ENCODE peak calls at places on chromosomes 12 and 14, in ten cellular contexts. One of them, this sample, is unnamed.

GRCh38 chr14:90642239-90642717 is 174.0 kb downstream of the TTC7B start:
- DNase-seq in IMR-90: peak; percentile 32
- DNase-seq in activated T-cell treated with anti-CD3 and anti-CD28 coated beads, Interleukin-2, amount 50 U/mL, for 72 hours: no peak
- DNase-seq in T-helper 2 cell: no peak
- DNase-seq in Ammon's horn: no peak
- DNase-seq in endothelial cell: no peak
- DNase-seq in AG04450: no peak
- DNase-seq in AG08396: peak; percentile 44
- DNase-seq in AG09319: no peak
- DNase-seq in epithelial cell of prostate: no peak
- DNase-seq in this sample: no peak

GRCh38 chr12:79895804-79896203 is 39.1 kb downstream of the PPP1R12A start:
- DNase-seq in AG04450: no peak
- DNase-seq in endothelial cell: no peak
- DNase-seq in IMR-90: no peak
- DNase-seq in activated T-cell treated with anti-CD3 and anti-CD28 coated beads, Interleukin-2, amount 50 U/mL, for 72 hours: no peak
- DNase-seq in AG08396: no peak
- DNase-seq in T-helper 2 cell: no peak
- DNase-seq in AG09319: no peak
- DNase-seq in Ammon's horn: no peak
- DNase-seq in epithelial cell of prostate: no peak
- DNase-seq in this sample: no peak

GRCh38 chr14:95774265-95775160 is 60.6 kb upstream of the TCL1A start:
- DNase-seq in AG09319: peak; percentile 16
- DNase-seq in AG08396: peak; percentile 52
- DNase-seq in T-helper 2 cell: peak; percentile 34
- DNase-seq in endothelial cell: peak; percentile 69
- DNase-seq in Ammon's horn: peak; percentile 32
- DNase-seq in epithelial cell of prostate: no peak
- DNase-seq in IMR-90: peak; percentile 44
- DNase-seq in activated T-cell treated with anti-CD3 and anti-CD28 coated beads, Interleukin-2, amount 50 U/mL, for 72 hours: peak; percentile 50
- DNase-seq in AG04450: no peak
- DNase-seq in this sample: peak; percentile 26

GRCh38 chr14:106083082-106083481 is 556.7 kb downstream of the TMEM121 start:
- DNase-seq in epithelial cell of prostate: no peak
- DNase-seq in AG04450: no peak
- DNase-seq in endothelial cell: no peak
- DNase-seq in activated T-cell treated with anti-CD3 and anti-CD28 coated beads, Interleukin-2, amount 50 U/mL, for 72 hours: no peak
- DNase-seq in IMR-90: no peak
- DNase-seq in Ammon's horn: no peak
- DNase-seq in AG09319: no peak
- DNase-seq in AG08396: no peak
- DNase-seq in T-helper 2 cell: no peak
- DNase-seq in this sample: no peak

GRCh38 chr12:14935031-14935430 is 3.3 kb downstream of the ERP27 start:
- DNase-seq in T-helper 2 cell: no peak
- DNase-seq in endothelial cell: no peak
- DNase-seq in activated T-cell treated with anti-CD3 and anti-CD28 coated beads, Interleukin-2, amount 50 U/mL, for 72 hours: no peak
- DNase-seq in Ammon's horn: no peak
- DNase-seq in epithelial cell of prostate: no peak
- DNase-seq in AG09319: no peak
- DNase-seq in AG04450: no peak
- DNase-seq in AG08396: no peak
- DNase-seq in IMR-90: no peak
- DNase-seq in this sample: no peak

GRCh38 chr14:99261916-99262787 is 9.8 kb downstream of the BCL11B start:
- DNase-seq in AG08396: no peak
- DNase-seq in epithelial cell of prostate: no peak
- DNase-seq in endothelial cell: no peak
- DNase-seq in activated T-cell treated with anti-CD3 and anti-CD28 coated beads, Interleukin-2, amount 50 U/mL, for 72 hours: peak; percentile 73
- DNase-seq in Ammon's horn: no peak
- DNase-seq in AG04450: no peak
- DNase-seq in IMR-90: no peak
- DNase-seq in AG09319: no peak
- DNase-seq in T-helper 2 cell: peak; percentile 99
- DNase-seq in this sample: no peak

GRCh38 chr14:68967459-68967940 is 11.6 kb downstream of the ACTN1 start:
- DNase-seq in AG09319: no peak
- DNase-seq in endothelial cell: no peak
- DNase-seq in activated T-cell treated with anti-CD3 and anti-CD28 coated beads, Interleukin-2, amount 50 U/mL, for 72 hours: no peak
- DNase-seq in AG04450: no peak
- DNase-seq in T-helper 2 cell: no peak
- DNase-seq in Ammon's horn: no peak
- DNase-seq in AG08396: no peak
- DNase-seq in IMR-90: no peak
- DNase-seq in epithelial cell of prostate: no peak
- DNase-seq in this sample: no peak

GRCh38 chr12:99916555-99916954 is 68.2 kb downstream of the ANKS1B start:
- DNase-seq in AG09319: no peak
- DNase-seq in endothelial cell: no peak
- DNase-seq in IMR-90: no peak
- DNase-seq in epithelial cell of prostate: no peak
- DNase-seq in activated T-cell treated with anti-CD3 and anti-CD28 coated beads, Interleukin-2, amount 50 U/mL, for 72 hours: no peak
- DNase-seq in T-helper 2 cell: no peak
- DNase-seq in AG04450: no peak
- DNase-seq in AG08396: no peak
- DNase-seq in Ammon's horn: no peak
- DNase-seq in this sample: no peak

GRCh38 chr12:65525501-65526141 is 247.1 kb downstream of the MSRB3 start:
- DNase-seq in Ammon's horn: no peak
- DNase-seq in IMR-90: peak; percentile 85
- DNase-seq in T-helper 2 cell: no peak
- DNase-seq in AG09319: peak; percentile 55
- DNase-seq in AG04450: no peak
- DNase-seq in epithelial cell of prostate: peak; percentile 50
- DNase-seq in endothelial cell: no peak
- DNase-seq in activated T-cell treated with anti-CD3 and anti-CD28 coated beads, Interleukin-2, amount 50 U/mL, for 72 hours: no peak
- DNase-seq in AG08396: peak; percentile 66
- DNase-seq in this sample: no peak

GRCh38 chr12:122840580-122841513 is 5.6 kb downstream of the HIP1R start:
- DNase-seq in AG09319: no peak
- DNase-seq in AG04450: no peak
- DNase-seq in AG08396: no peak
- DNase-seq in activated T-cell treated with anti-CD3 and anti-CD28 coated beads, Interleukin-2, amount 50 U/mL, for 72 hours: no peak
- DNase-seq in T-helper 2 cell: no peak
- DNase-seq in endothelial cell: no peak
- DNase-seq in IMR-90: no peak
- DNase-seq in epithelial cell of prostate: no peak
- DNase-seq in Ammon's horn: peak; percentile 45
- DNase-seq in this sample: peak; percentile 90

GRCh38 chr12:15721716-15722115 is 67.5 kb downstream of the EPS8 start:
- DNase-seq in endothelial cell: no peak
- DNase-seq in IMR-90: peak; percentile 46
- DNase-seq in epithelial cell of prostate: no peak
- DNase-seq in AG08396: no peak
- DNase-seq in activated T-cell treated with anti-CD3 and anti-CD28 coated beads, Interleukin-2, amount 50 U/mL, for 72 hours: no peak
- DNase-seq in Ammon's horn: no peak
- DNase-seq in AG09319: no peak
- DNase-seq in T-helper 2 cell: no peak
- DNase-seq in AG04450: no peak
- DNase-seq in this sample: no peak

GRCh38 chr14:97301931-97302559 is 504.9 kb downstream of the VRK1 start:
- DNase-seq in AG04450: no peak
- DNase-seq in epithelial cell of prostate: no peak
- DNase-seq in T-helper 2 cell: peak; percentile 51
- DNase-seq in activated T-cell treated with anti-CD3 and anti-CD28 coated beads, Interleukin-2, amount 50 U/mL, for 72 hours: no peak
- DNase-seq in IMR-90: no peak
- DNase-seq in AG08396: no peak
- DNase-seq in AG09319: no peak
- DNase-seq in endothelial cell: no peak
- DNase-seq in Ammon's horn: no peak
- DNase-seq in this sample: no peak

GRCh38 chr12:40117818-40118217 is 11.9 kb upstream of the SLC2A13 start:
- DNase-seq in epithelial cell of prostate: no peak
- DNase-seq in AG09319: no peak
- DNase-seq in Ammon's horn: no peak
- DNase-seq in T-helper 2 cell: peak; percentile 26
- DNase-seq in AG04450: no peak
- DNase-seq in endothelial cell: no peak
- DNase-seq in AG08396: no peak
- DNase-seq in activated T-cell treated with anti-CD3 and anti-CD28 coated beads, Interleukin-2, amount 50 U/mL, for 72 hours: no peak
- DNase-seq in IMR-90: no peak
- DNase-seq in this sample: no peak

GRCh38 chr14:23130875-23131274 is 11.8 kb upstream of the CEBPE start:
- DNase-seq in T-helper 2 cell: no peak
- DNase-seq in activated T-cell treated with anti-CD3 and anti-CD28 coated beads, Interleukin-2, amount 50 U/mL, for 72 hours: no peak
- DNase-seq in IMR-90: no peak
- DNase-seq in endothelial cell: no peak
- DNase-seq in AG04450: no peak
- DNase-seq in epithelial cell of prostate: no peak
- DNase-seq in AG09319: no peak
- DNase-seq in Ammon's horn: no peak
- DNase-seq in AG08396: no peak
- DNase-seq in this sample: no peak

GRCh38 chr12:30931222-30931621 is 4.7 kb downstream of the TSPAN11 start:
- DNase-seq in epithelial cell of prostate: no peak
- DNase-seq in AG04450: no peak
- DNase-seq in endothelial cell: no peak
- DNase-seq in Ammon's horn: no peak
- DNase-seq in AG08396: no peak
- DNase-seq in T-helper 2 cell: no peak
- DNase-seq in AG09319: no peak
- DNase-seq in IMR-90: no peak
- DNase-seq in activated T-cell treated with anti-CD3 and anti-CD28 coated beads, Interleukin-2, amount 50 U/mL, for 72 hours: no peak
- DNase-seq in this sample: no peak

GRCh38 chr12:104602426-104602825 is 145.7 kb downstream of the CHST11 start:
- DNase-seq in AG09319: no peak
- DNase-seq in T-helper 2 cell: peak; percentile 40
- DNase-seq in endothelial cell: no peak
- DNase-seq in AG04450: no peak
- DNase-seq in IMR-90: no peak
- DNase-seq in AG08396: no peak
- DNase-seq in epithelial cell of prostate: no peak
- DNase-seq in Ammon's horn: no peak
- DNase-seq in activated T-cell treated with anti-CD3 and anti-CD28 coated beads, Interleukin-2, amount 50 U/mL, for 72 hours: no peak
- DNase-seq in this sample: no peak

GRCh38 chr12:62933220-62933870 is 1.6 kb downstream of the PPM1H start:
- DNase-seq in IMR-90: no peak
- DNase-seq in epithelial cell of prostate: no peak
- DNase-seq in AG08396: peak; percentile 26
- DNase-seq in AG09319: no peak
- DNase-seq in AG04450: no peak
- DNase-seq in T-helper 2 cell: no peak
- DNase-seq in activated T-cell treated with anti-CD3 and anti-CD28 coated beads, Interleukin-2, amount 50 U/mL, for 72 hours: no peak
- DNase-seq in endothelial cell: peak; percentile 56
- DNase-seq in Ammon's horn: peak; percentile 89
- DNase-seq in this sample: peak; percentile 29

GRCh38 chr12:78636253-78636855 is 228.2 kb upstream of the SYT1 start:
- DNase-seq in IMR-90: no peak
- DNase-seq in Ammon's horn: no peak
- DNase-seq in T-helper 2 cell: no peak
- DNase-seq in AG08396: no peak
- DNase-seq in AG04450: no peak
- DNase-seq in AG09319: no peak
- DNase-seq in endothelial cell: no peak
- DNase-seq in activated T-cell treated with anti-CD3 and anti-CD28 coated beads, Interleukin-2, amount 50 U/mL, for 72 hours: no peak
- DNase-seq in epithelial cell of prostate: no peak
- DNase-seq in this sample: no peak

This sample was measured in 8988T.